ENCODE peak calls at places on chromosomes 5 and 9, in eight cellular contexts. O, W, T, C, B, V, U and Q are unnamed samples.

GRCh38 chr5:153498516-153498915 is 8.0 kb downstream of the GRIA1 start:
- DNase-seq in B (no peak), C (no peak), V (no peak), U (no peak), T (no peak), W (no peak), O (no peak), Q (no peak)

GRCh38 chr9:75890541-75891276 is at the start of gene PCSK5:
- DNase-seq in B (peak), T (peak), W (peak), V (peak), C (peak), O (peak), U (peak), Q (peak)

GRCh38 chr5:34535944-34536628 is 120.0 kb upstream of the RAI14 start:
- DNase-seq in W (no peak), O (no peak), B (no peak), T (no peak), V (no peak), C (no peak), U (no peak), Q (no peak)

GRCh38 chr9:111966851-111967250 is 70.2 kb downstream of the UGCG start:
- DNase-seq in B (no peak), V (peak), U (no peak), W (peak), T (no peak), C (no peak), O (no peak), Q (no peak)

GRCh38 chr9:14445946-14446345 is 132.0 kb upstream of the NFIB start:
- DNase-seq in O (no peak), C (no peak), B (no peak), W (no peak), U (no peak), T (no peak), V (no peak), Q (no peak)

GRCh38 chr9:19788152-19788551 is 685 bp downstream of the SLC24A2 start:
- DNase-seq in O (no peak), B (no peak), W (no peak), U (no peak), V (peak), T (no peak), C (no peak), Q (no peak)

GRCh38 chr9:110605586-110605985 is 26.0 kb upstream of the SVEP1 start:
- DNase-seq in C (no peak), B (no peak), U (no peak), T (no peak), O (no peak), W (no peak), V (no peak), Q (no peak)

GRCh38 chr9:138098908-138099791 is 221.6 kb downstream of the CACNA1B start:
- DNase-seq in O (no peak), T (no peak), B (no peak), W (no peak), V (no peak), U (peak), C (no peak), Q (no peak)

GRCh38 chr5:43105369-43106289 is 15.1 kb upstream of the ZNF131 start:
- DNase-seq in C (peak), T (peak), V (peak), U (peak), B (peak), W (peak), O (peak), Q (peak)

GRCh38 chr9:137145731-137146526 is 7.0 kb downstream of the GRIN1 start:
- DNase-seq in T (no peak), B (no peak), W (no peak), V (no peak), C (no peak), U (no peak), O (no peak), Q (no peak)

GRCh38 chr9:6078382-6079105 is 63.1 kb upstream of the RANBP6 start:
- DNase-seq in O (no peak), T (no peak), W (no peak), V (no peak), C (no peak), U (no peak), B (no peak), Q (no peak)

GRCh38 chr9:4814913-4815312 is 22.2 kb downstream of the RCL1 start:
- DNase-seq in W (peak), C (no peak), T (no peak), B (no peak), O (no peak), V (no peak), U (no peak), Q (no peak)

GRCh38 chr9:128683340-128684064 is 5.5 kb upstream of the SET start:
- DNase-seq in U (peak), B (peak), C (peak), V (peak), T (peak), O (peak), W (peak), Q (peak)

GRCh38 chr5:1294839-1295649 is at the start of gene TERT:
- DNase-seq in O (no peak), U (peak), V (no peak), T (peak), W (no peak), B (no peak), C (no peak), Q (peak)

GRCh38 chr5:148740966-148741742 is 85.3 kb upstream of the ADRB2 start:
- DNase-seq in B (peak), C (peak), W (peak), V (peak), U (no peak), T (peak), O (peak), Q (peak)

GRCh38 chr5:91266184-91266705 is 116.9 kb downstream of the ARRDC3 start:
- DNase-seq in C (peak), W (peak), V (peak), O (no peak), B (no peak), T (peak), U (no peak), Q (no peak)

GRCh38 chr9:21810881-21811280 is 8.4 kb downstream of the MTAP start:
- DNase-seq in T (no peak), U (no peak), W (no peak), V (no peak), C (no peak), O (no peak), B (peak), Q (no peak)

GRCh38 chr9:93038918-93039317 is 19.6 kb upstream of the SUSD3 start:
- DNase-seq in O (no peak), U (no peak), C (no peak), V (no peak), W (no peak), B (no peak), T (no peak), Q (no peak)

GRCh38 chr5:39158127-39158593 is 61.2 kb downstream of the FYB1 start:
- DNase-seq in U (peak), C (no peak), T (no peak), B (peak), V (peak), O (no peak), W (no peak), Q (peak)

GRCh38 chr9:124894741-124895170 is 32.8 kb downstream of the ARPC5L start:
- DNase-seq in V (peak), W (peak), B (no peak), U (no peak), O (no peak), C (peak), T (no peak), Q (no peak)

DNA sequence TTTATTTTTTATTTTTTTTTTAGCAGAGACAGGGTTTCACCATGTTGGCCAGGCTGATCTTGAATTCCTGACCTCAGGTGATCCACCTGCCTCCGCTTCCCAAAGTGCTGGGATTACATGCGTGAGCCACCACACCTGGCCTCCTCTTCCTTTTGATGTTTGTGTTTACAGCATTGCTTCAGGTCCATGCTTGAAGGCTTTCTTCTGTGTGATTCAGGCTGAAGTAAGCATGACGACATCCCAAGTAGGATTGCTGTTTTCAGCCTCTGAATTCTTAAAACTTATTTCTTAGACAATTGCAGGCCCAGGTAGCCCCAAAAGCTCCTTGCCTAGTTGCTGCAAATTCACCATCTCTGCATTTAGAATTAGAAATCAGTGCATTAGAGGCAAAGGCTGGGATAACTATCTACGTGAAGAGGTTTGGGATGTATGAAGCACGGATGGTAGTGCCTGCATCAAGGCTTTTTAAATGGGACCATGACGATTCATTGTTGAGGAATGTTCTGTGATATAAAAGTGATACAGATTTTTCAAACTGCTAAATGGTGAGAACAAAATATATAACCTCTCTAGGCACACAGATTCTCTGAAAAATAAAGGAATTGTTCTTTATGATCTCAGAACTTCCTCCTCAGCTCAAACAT is 3.0 kb upstream of the ETF1 start:
- DNase-seq in C (no peak), B (no peak), V (peak), T (no peak), O (no peak), U (no peak), W (no peak), Q (no peak)
- TF ChIP-seq CTCF in C (no peak), B (no peak), V (no peak), T (no peak), O (no peak), U (no peak), W (no peak), Q (no peak)

DNA sequence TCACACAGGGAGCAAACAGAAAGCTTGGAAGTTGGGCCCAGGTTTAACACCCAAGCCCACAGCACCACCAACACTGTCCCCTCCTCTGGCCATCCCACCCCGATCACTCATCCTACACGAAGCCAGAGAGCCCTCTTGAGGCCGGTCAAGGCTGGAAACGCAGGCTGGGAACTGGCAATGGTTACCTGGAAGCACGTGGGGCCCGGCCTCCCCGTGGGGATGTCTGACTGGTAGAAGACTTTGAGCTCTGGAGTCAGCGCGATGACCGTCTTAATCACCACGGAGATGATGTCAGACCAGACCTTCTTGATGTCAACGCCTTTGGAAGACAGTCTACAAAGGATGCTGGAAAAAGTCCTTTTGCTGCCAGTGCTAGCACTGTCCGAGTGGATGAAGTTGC is 104.1 kb downstream of the TTLL11 start:
- DNase-seq in U (no peak), W (no peak), C (peak), T (no peak), O (no peak), V (no peak), B (peak), Q (peak)
- TF ChIP-seq CTCF in U (no peak), W (no peak), C (peak), T (peak), O (no peak), V (peak), B (no peak), Q (no peak)

GRCh38 chr5:156051972-156052371 is 275.0 kb upstream of the SGCD start:
- DNase-seq in O (no peak), B (no peak), W (no peak), C (no peak), U (no peak), V (no peak), T (no peak), Q (no peak)
- TF ChIP-seq CTCF in O (no peak), B (no peak), W (no peak), C (no peak), U (no peak), V (no peak), T (no peak), Q (no peak)

DNA sequence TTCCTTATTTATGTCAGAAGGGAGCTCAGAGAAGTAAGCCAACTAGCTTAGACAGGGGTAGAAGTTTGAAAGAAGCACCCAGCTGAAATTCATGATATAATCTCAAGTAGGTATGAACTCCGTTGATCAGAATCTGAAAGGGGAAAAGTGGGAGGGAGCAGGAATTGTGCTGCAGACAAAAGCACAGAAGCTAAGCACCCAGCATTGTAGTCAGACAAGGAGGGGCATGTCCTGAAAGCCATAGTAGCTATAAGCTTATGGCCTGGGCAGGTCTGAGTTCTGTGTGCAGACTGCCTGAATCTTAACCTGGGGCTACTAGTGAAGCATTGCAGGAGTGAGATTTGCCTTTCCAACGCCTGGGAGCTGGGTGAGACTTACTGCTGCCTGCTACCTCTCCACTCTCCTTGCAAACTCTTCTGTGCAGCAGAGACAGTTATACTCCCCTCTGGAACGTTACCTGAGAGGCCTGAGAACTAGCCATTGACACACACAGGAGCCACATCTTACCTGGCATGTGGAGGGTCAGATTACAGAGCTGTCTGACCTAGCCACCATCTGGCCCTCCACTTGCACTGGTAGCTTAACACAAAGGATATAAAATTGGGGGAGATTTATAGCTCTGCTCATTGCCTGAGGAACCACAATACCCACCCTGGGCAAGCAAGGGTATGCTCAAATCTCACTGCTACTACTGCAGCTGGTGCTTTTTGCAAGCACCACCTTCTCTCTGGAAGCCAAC is 9.8 kb upstream of the CYLC2 start:
- DNase-seq in U (no peak), C (no peak), B (no peak), T (no peak), O (no peak), V (no peak), W (no peak), Q (no peak)
- TF ChIP-seq CTCF in U (no peak), C (no peak), B (no peak), T (no peak), O (no peak), V (no peak), W (no peak), Q (no peak)